ENCODE peak calls at places on chromosomes 5 and 9, in eight cellular contexts. C is CD8-positive, alpha-beta memory T cell; M is A549; T is IMR-90; A is effector memory CD4-positive, alpha-beta T cell; N is CD4-positive, alpha-beta memory T cell; S is mammary epithelial cell; D is RWPE2. U is an unnamed sample.

GRCh38 chr9:19117039-19117716 is 10.1 kb downstream of the PLIN2 start:
- DNase-seq in C (no peak), M (no peak), T (no peak), A (no peak), N (no peak), S (peak; percentile 30), D (no peak), U (no peak)

GRCh38 chr9:127280880-127281660 is 16.5 kb downstream of the GARNL3 start:
- DNase-seq in C (no peak), M (no peak), T (no peak), A (no peak), N (no peak), S (no peak), D (no peak), U (no peak)

GRCh38 chr5:120155873-120156272 is 308.2 kb upstream of the PRR16 start:
- DNase-seq in C (no peak), M (no peak), T (no peak), A (no peak), N (no peak), S (no peak), D (no peak), U (no peak)

GRCh38 chr5:128966375-128966774 is 1.1 kb downstream of the SLC27A6 start:
- DNase-seq in C (no peak), M (no peak), T (no peak), A (no peak), N (no peak), S (no peak), D (no peak), U (no peak)

GRCh38 chr5:170273968-170274710 is 23.4 kb downstream of the LCP2 start:
- DNase-seq in C (peak; percentile 71), M (peak; percentile 60), T (no peak), A (peak; percentile 55), N (peak; percentile 76), S (peak; percentile 13), D (no peak), U (peak; percentile 65)

GRCh38 chr9:88973281-88974045 is 17.8 kb upstream of the S1PR3 start:
- DNase-seq in C (no peak), M (no peak), T (no peak), A (no peak), N (no peak), S (no peak), D (no peak), U (no peak)

GRCh38 chr5:132499440-132500243 is 9.1 kb upstream of the IRF1 start:
- DNase-seq in C (no peak), M (no peak), T (no peak), A (no peak), N (peak; percentile 38), S (no peak), D (no peak), U (no peak)

GRCh38 chr5:83547889-83548288 is 76.3 kb downstream of the VCAN start:
- DNase-seq in C (no peak), M (no peak), T (no peak), A (no peak), N (no peak), S (no peak), D (no peak), U (no peak)

GRCh38 chr5:3310551-3311340 is 284.9 kb upstream of the IRX1 start:
- DNase-seq in C (no peak), M (no peak), T (no peak), A (no peak), N (no peak), S (peak; percentile 99), D (peak; percentile 97), U (no peak)

GRCh38 chr9:135188681-135189151 is 101.2 kb downstream of the OLFM1 start:
- DNase-seq in C (no peak), M (no peak), T (no peak), A (no peak), N (no peak), S (no peak), D (no peak), U (no peak)

GRCh38 chr5:2591777-2592453 is 159.6 kb downstream of the IRX2 start:
- DNase-seq in C (no peak), M (no peak), T (no peak), A (no peak), N (no peak), S (no peak), D (no peak), U (no peak)

GRCh38 chr9:91192785-91193657 is 168.7 kb downstream of the AUH start:
- DNase-seq in C (peak; percentile 34), M (peak; percentile 96), T (peak; percentile 100), A (peak; percentile 10), N (peak; percentile 68), S (peak; percentile 96), D (no peak), U (peak; percentile 81)

GRCh38 chr9:136429075-136429628 is 10.5 kb downstream of the INPP5E start:
- DNase-seq in C (no peak), M (no peak), T (no peak), A (no peak), N (no peak), S (no peak), D (no peak), U (no peak)

GRCh38 chr5:16983972-16984371 is 47.9 kb upstream of the MYO10 start:
- DNase-seq in C (no peak), M (no peak), T (no peak), A (no peak), N (no peak), S (no peak), D (no peak), U (no peak)

GRCh38 chr9:135229701-135230385 is 142.4 kb downstream of the OLFM1 start:
- DNase-seq in C (no peak), M (no peak), T (no peak), A (no peak), N (no peak), S (no peak), D (peak; percentile 23), U (no peak)

GRCh38 chr5:142870552-142870951 is 100.4 kb downstream of the ARHGAP26 start:
- DNase-seq in C (no peak), M (no peak), T (no peak), A (no peak), N (no peak), S (peak; percentile 12), D (no peak), U (peak; percentile 67)

GRCh38 chr5:142872217-142872616 is 102.0 kb downstream of the ARHGAP26 start:
- DNase-seq in C (no peak), M (no peak), T (no peak), A (no peak), N (no peak), S (no peak), D (no peak), U (no peak)

GRCh38 chr5:142872795-142873194 is 102.6 kb downstream of the ARHGAP26 start:
- DNase-seq in C (no peak), M (peak; percentile 57), T (peak; percentile 65), A (no peak), N (no peak), S (peak; percentile 98), D (peak; percentile 83), U (peak; percentile 72)

GRCh38 chr5:142871056-142871879 is 101.1 kb downstream of the ARHGAP26 start:
- DNase-seq in C (no peak), M (no peak), T (no peak), A (no peak), N (no peak), S (peak; percentile 88), D (no peak), U (peak; percentile 81)

DNA sequence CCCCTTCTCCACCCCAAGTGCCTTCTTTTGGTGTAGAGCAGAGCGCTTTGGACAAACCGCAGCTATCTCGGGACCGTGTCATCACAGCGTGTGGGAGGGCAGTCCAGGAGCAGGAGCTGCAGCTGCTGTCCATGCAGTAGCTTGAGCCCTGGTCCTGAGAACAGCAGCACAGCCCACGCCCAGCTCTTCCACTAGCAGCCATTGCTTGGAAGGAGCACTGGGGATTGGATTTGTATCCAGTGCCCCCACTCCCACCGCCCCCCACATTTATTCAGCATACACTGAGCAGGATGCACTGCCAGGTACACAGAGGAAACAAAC is 101.7 kb downstream of the ARHGAP26 start:
- DNase-seq in C (no peak), M (no peak), T (peak; percentile 29), A (no peak), N (no peak), S (peak; percentile 54), D (no peak), U (no peak)
- H3K4me1 ChIP-seq in C (no peaks in the 10 kb centered on the region), M (peaks cover 78% of the 10 kb centered on the region), T (peaks cover 2% of the 10 kb centered on the region), A (no peaks in the 10 kb centered on the region), N (peaks cover 4% of the 10 kb centered on the region), S (peaks cover 46% of the 10 kb centered on the region), D (peaks cover 59% of the 10 kb centered on the region), U (peaks cover 71% of the 10 kb centered on the region)

GRCh38 chr9:123087359-123087888 is 54.0 kb downstream of the GPR21 start:
- DNase-seq in C (no peak), M (no peak), T (no peak), A (no peak), N (no peak), S (no peak), D (no peak), U (no peak)
- H3K4me1 ChIP-seq in C (no peaks in the 10 kb centered on the region), M (no peaks in the 10 kb centered on the region), T (peaks cover 8% of the 10 kb centered on the region), A (no peaks in the 10 kb centered on the region), N (no peaks in the 10 kb centered on the region), S (no peaks in the 10 kb centered on the region), D (no peaks in the 10 kb centered on the region), U (no peaks in the 10 kb centered on the region)

GRCh38 chr9:99038396-99038795 is 66.5 kb upstream of the TGFBR1 start:
- DNase-seq in C (no peak), M (no peak), T (no peak), A (no peak), N (no peak), S (no peak), D (no peak), U (no peak)
- H3K4me1 ChIP-seq in C (peaks cover 9% of the 10 kb centered on the region), M (peaks cover 17% of the 10 kb centered on the region), T (peaks cover 24% of the 10 kb centered on the region), A (no peaks in the 10 kb centered on the region), N (no peaks in the 10 kb centered on the region), S (peaks cover 18% of the 10 kb centered on the region), D (peaks cover 7% of the 10 kb centered on the region), U (no peaks in the 10 kb centered on the region)

GRCh38 chr5:111246459-111246858 is 22.3 kb downstream of the CAMK4 start:
- DNase-seq in C (no peak), M (no peak), T (no peak), A (no peak), N (no peak), S (no peak), D (no peak), U (no peak)
- H3K4me1 ChIP-seq in C (peaks cover 82% of the 10 kb centered on the region), M (no peaks in the 10 kb centered on the region), T (no peaks in the 10 kb centered on the region), A (peaks cover 23% of the 10 kb centered on the region), N (peaks cover 76% of the 10 kb centered on the region), S (no peaks in the 10 kb centered on the region), D (no peaks in the 10 kb centered on the region), U (no peaks in the 10 kb centered on the region)

GRCh38 chr5:107551088-107551487 is 119.6 kb downstream of the EFNA5 start:
- DNase-seq in C (no peak), M (no peak), T (no peak), A (no peak), N (no peak), S (no peak), D (no peak), U (no peak)

GRCh38 chr5:107546084-107546483 is 124.7 kb downstream of the EFNA5 start:
- DNase-seq in C (no peak), M (no peak), T (no peak), A (no peak), N (no peak), S (no peak), D (no peak), U (no peak)

GRCh38 chr5:107546685-107547084 is 124.1 kb downstream of the EFNA5 start:
- DNase-seq in C (no peak), M (no peak), T (no peak), A (no peak), N (no peak), S (no peak), D (no peak), U (no peak)

GRCh38 chr5:107548477-107548876 is 122.3 kb downstream of the EFNA5 start:
- DNase-seq in C (no peak), M (no peak), T (no peak), A (no peak), N (no peak), S (no peak), D (no peak), U (no peak)

GRCh38 chr5:107549567-107549966 is 121.2 kb downstream of the EFNA5 start:
- DNase-seq in C (no peak), M (no peak), T (no peak), A (no peak), N (no peak), S (no peak), D (no peak), U (no peak)
- H3K4me1 ChIP-seq in C (no peaks in the 10 kb centered on the region), M (peaks cover 55% of the 10 kb centered on the region), T (peaks cover under 1% of the 10 kb centered on the region), A (no peaks in the 10 kb centered on the region), N (no peaks in the 10 kb centered on the region), S (peaks cover 8% of the 10 kb centered on the region), D (no peaks in the 10 kb centered on the region), U (no peaks in the 10 kb centered on the region)